ENCODE peak calls at places on chromosome 22, in six cellular contexts. One of them, this sample, is unnamed.

GRCh38 chr22:17451251-17451765 is 82.0 kb downstream of the CECR2 start:
- DNase-seq in left ventricle myocardium superior: no peak
- DNase-seq in iris pigment epithelial cell: no peak
- DNase-seq in frontal cortex: no peak
- DNase-seq in RCC 7860: no peak
- DNase-seq in activated naive CD4-positive, alpha-beta T cell: no peak
- DNase-seq in this sample: no peak

GRCh38 chr22:42993651-42994275 is 21.2 kb downstream of the PACSIN2 start:
- DNase-seq in left ventricle myocardium superior: no peak
- DNase-seq in iris pigment epithelial cell: peak; percentile 63
- DNase-seq in frontal cortex: no peak
- DNase-seq in RCC 7860: no peak
- DNase-seq in activated naive CD4-positive, alpha-beta T cell: no peak
- DNase-seq in this sample: no peak

GRCh38 chr22:46663001-46663400 is 42.8 kb downstream of the GRAMD4 start:
- DNase-seq in left ventricle myocardium superior: no peak
- DNase-seq in iris pigment epithelial cell: no peak
- DNase-seq in frontal cortex: no peak
- DNase-seq in RCC 7860: no peak
- DNase-seq in activated naive CD4-positive, alpha-beta T cell: no peak
- DNase-seq in this sample: no peak

GRCh38 chr22:37186228-37186996 is 1.6 kb downstream of the C1QTNF6 start:
- DNase-seq in left ventricle myocardium superior: peak; percentile 17
- DNase-seq in iris pigment epithelial cell: peak; percentile 88
- DNase-seq in frontal cortex: peak; percentile 71
- DNase-seq in RCC 7860: peak; percentile 36
- DNase-seq in activated naive CD4-positive, alpha-beta T cell: no peak
- DNase-seq in this sample: no peak

GRCh38 chr22:37045958-37046357 is 5.6 kb upstream of the KCTD17 start:
- DNase-seq in left ventricle myocardium superior: no peak
- DNase-seq in iris pigment epithelial cell: peak; percentile 70
- DNase-seq in frontal cortex: no peak
- DNase-seq in RCC 7860: peak; percentile 8
- DNase-seq in activated naive CD4-positive, alpha-beta T cell: no peak
- DNase-seq in this sample: no peak

GRCh38 chr22:33605201-33605600 is 315.1 kb downstream of the LARGE1 start:
- DNase-seq in left ventricle myocardium superior: no peak
- DNase-seq in iris pigment epithelial cell: no peak
- DNase-seq in frontal cortex: no peak
- DNase-seq in RCC 7860: no peak
- DNase-seq in activated naive CD4-positive, alpha-beta T cell: no peak
- DNase-seq in this sample: no peak

GRCh38 chr22:50568626-50569025 is 5.9 kb upstream of the SYCE3 start:
- DNase-seq in left ventricle myocardium superior: no peak
- DNase-seq in iris pigment epithelial cell: no peak
- DNase-seq in frontal cortex: no peak
- DNase-seq in RCC 7860: no peak
- DNase-seq in activated naive CD4-positive, alpha-beta T cell: no peak
- DNase-seq in this sample: no peak

GRCh38 chr22:23035557-23036277 is 34.6 kb upstream of the GNAZ start:
- DNase-seq in left ventricle myocardium superior: no peak
- DNase-seq in iris pigment epithelial cell: no peak
- DNase-seq in frontal cortex: no peak
- DNase-seq in RCC 7860: no peak
- DNase-seq in activated naive CD4-positive, alpha-beta T cell: no peak
- DNase-seq in this sample: no peak

GRCh38 chr22:20550851-20551744 is 43.7 kb downstream of the MED15 start:
- DNase-seq in left ventricle myocardium superior: peak; percentile 61
- DNase-seq in iris pigment epithelial cell: peak; percentile 86
- DNase-seq in frontal cortex: no peak
- DNase-seq in RCC 7860: peak; percentile 53
- DNase-seq in activated naive CD4-positive, alpha-beta T cell: no peak
- DNase-seq in this sample: no peak

GRCh38 chr22:30636226-30637077 is 871 bp downstream of the SLC35E4 start:
- DNase-seq in left ventricle myocardium superior: peak; percentile 49
- DNase-seq in iris pigment epithelial cell: no peak
- DNase-seq in frontal cortex: no peak
- DNase-seq in RCC 7860: peak; percentile 3
- DNase-seq in activated naive CD4-positive, alpha-beta T cell: no peak
- DNase-seq in this sample: no peak

GRCh38 chr22:21099578-21099977 is 53.8 kb downstream of the LRRC74B start:
- DNase-seq in left ventricle myocardium superior: no peak
- DNase-seq in iris pigment epithelial cell: no peak
- DNase-seq in frontal cortex: no peak
- DNase-seq in RCC 7860: no peak
- DNase-seq in activated naive CD4-positive, alpha-beta T cell: no peak
- DNase-seq in this sample: no peak

GRCh38 chr22:50563410-50564160 is 866 bp upstream of the SYCE3 start:
- DNase-seq in left ventricle myocardium superior: peak; percentile 58
- DNase-seq in iris pigment epithelial cell: no peak
- DNase-seq in frontal cortex: no peak
- DNase-seq in RCC 7860: no peak
- DNase-seq in activated naive CD4-positive, alpha-beta T cell: no peak
- DNase-seq in this sample: no peak